ENCODE peak calls at places on chromosome 13, in seven cellular contexts. Y, K, D, N, U, A and T are unnamed samples. For H3K36me3, the result is how much of the 10 kb centered on the place peaks cover.

GRCh38 chr13:97391201-97391600 is 42.8 kb upstream of the RAP2A start:
- DNase-seq in Y (peak), K (no peak), D (no peak), N (no peak), U (no peak), A (no peak), T (no peak)

GRCh38 chr13:41050041-41050440 is 11.3 kb upstream of the WBP4 start:
- DNase-seq in Y (no peak), K (no peak), D (no peak), N (no peak), U (no peak), A (no peak), T (no peak)

GRCh38 chr13:99803141-99803540 is 168.4 kb downstream of the ZIC5 start:
- DNase-seq in Y (no peak), K (no peak), D (no peak), N (no peak), U (no peak), A (no peak), T (no peak)

GRCh38 chr13:21944610-21945009 is 273.7 kb downstream of the FGF9 start:
- DNase-seq in Y (no peak), K (no peak), D (no peak), N (no peak), U (no peak), A (no peak), T (no peak)

GRCh38 chr13:64529874-64530485 is 2700.2 kb downstream of the PCDH9 start:
- DNase-seq in Y (no peak), K (no peak), D (peak), N (no peak), U (no peak), A (no peak), T (no peak)

GRCh38 chr13:46614582-46614981 is 61.6 kb downstream of the LRCH1 start:
- DNase-seq in Y (peak), K (no peak), D (no peak), N (no peak), U (no peak), A (no peak), T (no peak)

GRCh38 chr13:20465218-20465879 is 60.3 kb downstream of the CRYL1 start:
- DNase-seq in Y (peak), K (no peak), D (no peak), N (no peak), U (no peak), A (no peak), T (no peak)

GRCh38 chr13:53126803-53127202 is 98.2 kb downstream of the OLFM4 start:
- DNase-seq in Y (peak), K (peak), D (no peak), N (no peak), U (no peak), A (no peak), T (no peak)

GRCh38 chr13:75633285-75633684 is 2.8 kb upstream of the LMO7 start:
- DNase-seq in Y (peak), K (no peak), D (no peak), N (no peak), U (peak), A (no peak), T (no peak)

GRCh38 chr13:49132479-49133002 is 87.6 kb upstream of the MLNR start:
- DNase-seq in Y (no peak), K (no peak), D (no peak), N (no peak), U (no peak), A (no peak), T (no peak)
- H3K36me3 ChIP-seq in Y (under half), K (half or more), D (under half), N (under half), U (half or more), A (half or more), T (half or more)

DNA sequence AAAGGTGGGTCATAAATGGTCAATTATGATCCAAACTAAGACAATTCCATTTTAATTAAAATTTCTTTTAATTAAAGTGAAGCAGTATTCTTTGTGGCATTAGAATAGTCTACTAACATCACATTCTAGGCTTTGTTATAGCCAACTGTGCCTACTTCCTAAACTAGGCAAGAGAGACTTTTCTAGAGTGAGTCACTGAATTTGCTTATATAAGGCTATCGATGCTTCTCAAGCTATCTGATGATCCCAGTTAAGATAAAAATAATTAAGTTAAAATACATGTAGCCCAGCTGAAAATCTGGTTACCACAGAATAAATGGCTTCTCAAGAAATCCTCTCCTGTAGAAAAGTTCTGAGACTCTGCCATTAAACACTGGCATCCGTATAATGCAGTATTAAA is 12.5 kb downstream of the ANKRD10 start:
- DNase-seq in Y (peak), K (no peak), D (no peak), N (no peak), U (no peak), A (no peak), T (no peak)
- H3K36me3 ChIP-seq in Y (under half), K (half or more), D (under half), N (under half), U (half or more), A (under half), T (half or more)

DNA sequence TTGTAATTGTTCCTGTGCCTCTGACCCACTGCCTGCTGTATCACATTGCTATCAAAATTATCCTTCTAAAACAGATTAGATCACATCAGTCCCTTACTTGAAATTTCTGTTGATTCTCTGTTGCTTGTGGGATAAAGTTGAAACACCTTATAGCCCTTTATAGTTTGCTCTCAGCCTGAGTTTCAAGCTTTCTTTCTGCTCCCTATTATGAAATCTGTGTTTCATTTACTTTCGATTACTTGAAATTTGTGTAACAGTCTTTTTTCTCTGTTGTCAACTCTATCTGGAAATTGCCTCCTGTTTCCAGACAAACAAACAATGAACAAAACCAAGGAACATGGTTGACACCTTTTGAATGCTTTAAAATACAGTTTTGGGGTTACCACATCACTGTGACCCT is 167.9 kb downstream of the PDS5B start:
- DNase-seq in Y (no peak), K (no peak), D (no peak), N (no peak), U (no peak), A (no peak), T (no peak)
- H3K36me3 ChIP-seq in Y (under half), K (under half), D (under half), N (under half), U (under half), A (under half), T (under half)

GRCh38 chr13:51243832-51244231 is 21.6 kb downstream of the FAM124A start:
- DNase-seq in Y (no peak), K (no peak), D (no peak), N (no peak), U (no peak), A (no peak), T (no peak)

GRCh38 chr13:51240178-51240577 is 18.0 kb downstream of the FAM124A start:
- DNase-seq in Y (no peak), K (no peak), D (no peak), N (no peak), U (no peak), A (no peak), T (no peak)

GRCh38 chr13:51241720-51242119 is 19.5 kb downstream of the FAM124A start:
- DNase-seq in Y (no peak), K (no peak), D (no peak), N (no peak), U (no peak), A (no peak), T (no peak)

GRCh38 chr13:51243227-51243626 is 21.0 kb downstream of the FAM124A start:
- DNase-seq in Y (no peak), K (no peak), D (no peak), N (no peak), U (no peak), A (no peak), T (no peak)

GRCh38 chr13:51240888-51241475 is 18.8 kb downstream of the FAM124A start:
- DNase-seq in Y (no peak), K (no peak), D (no peak), N (no peak), U (no peak), A (no peak), T (no peak)
- H3K36me3 ChIP-seq in Y (under half), K (under half), D (under half), N (under half), U (under half), A (under half), T (under half)

GRCh38 chr13:98445340-98446233 is 131.3 kb downstream of the STK24 start:
- DNase-seq in Y (peak), K (peak), D (peak), N (no peak), U (peak), A (peak), T (peak)

GRCh38 chr13:98447881-98448641 is 128.8 kb downstream of the STK24 start:
- DNase-seq in Y (no peak), K (peak), D (peak), N (no peak), U (no peak), A (no peak), T (peak)

GRCh38 chr13:98446234-98446621 is 130.7 kb downstream of the STK24 start:
- DNase-seq in Y (no peak), K (no peak), D (no peak), N (no peak), U (no peak), A (no peak), T (peak)

GRCh38 chr13:98448642-98448928 is 128.3 kb downstream of the STK24 start:
- DNase-seq in Y (no peak), K (no peak), D (no peak), N (no peak), U (no peak), A (no peak), T (no peak)

DNA sequence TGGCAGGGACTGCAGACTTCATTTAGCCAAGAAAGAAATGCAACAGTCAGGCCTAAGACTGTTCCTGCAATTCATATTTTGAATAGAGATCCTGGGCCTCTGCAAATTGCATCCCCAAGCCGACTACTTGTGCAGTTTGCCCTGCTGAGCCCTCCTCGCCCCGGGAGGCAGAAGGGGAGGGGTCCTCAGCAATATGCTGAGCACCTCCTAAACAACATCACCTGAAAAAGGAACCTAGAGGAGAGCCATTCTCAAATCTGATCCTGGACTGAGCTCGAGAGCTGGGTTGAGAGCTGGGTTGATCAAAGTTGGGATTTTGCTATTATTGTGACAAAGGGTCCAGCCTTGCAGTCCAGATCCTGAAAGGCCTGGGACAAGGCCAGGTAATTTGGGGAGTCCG is 129.8 kb downstream of the STK24 start:
- DNase-seq in Y (no peak), K (no peak), D (no peak), N (no peak), U (no peak), A (no peak), T (peak)
- H3K36me3 ChIP-seq in Y (half or more), K (under half), D (under half), N (under half), U (half or more), A (half or more), T (half or more)